ENCODE peak calls at places on chromosomes 1 and 21, in seven cellular contexts. One of them, this sample, is unnamed.

GRCh38 chr1:244968431-244968830 is 104.1 kb upstream of the HNRNPU start:
- DNase-seq in GM12891: no peak
- DNase-seq in SK-N-SH: no peak
- DNase-seq in K562: no peak
- DNase-seq in GM12878: no peak
- DNase-seq in HepG2: no peak
- DNase-seq in H1: no peak
- DNase-seq in this sample: no peak

GRCh38 chr1:47211796-47212269 is 20.2 kb downstream of the TAL1 start:
- DNase-seq in GM12891: no peak
- DNase-seq in SK-N-SH: no peak
- DNase-seq in K562: peak; percentile 69
- DNase-seq in GM12878: no peak
- DNase-seq in HepG2: no peak
- DNase-seq in H1: no peak
- DNase-seq in this sample: no peak

GRCh38 chr1:6512908-6513280 is 21.4 kb upstream of the PLEKHG5 start:
- DNase-seq in GM12891: no peak
- DNase-seq in SK-N-SH: no peak
- DNase-seq in K562: no peak
- DNase-seq in GM12878: no peak
- DNase-seq in HepG2: no peak
- DNase-seq in H1: no peak
- DNase-seq in this sample: no peak

GRCh38 chr1:156584813-156585212 is 5.3 kb downstream of the TTC24 start:
- DNase-seq in GM12891: no peak
- DNase-seq in SK-N-SH: peak; percentile 65
- DNase-seq in K562: peak; percentile 63
- DNase-seq in GM12878: no peak
- DNase-seq in HepG2: peak; percentile 28
- DNase-seq in H1: peak; percentile 81
- DNase-seq in this sample: no peak

GRCh38 chr1:198771562-198772153 is 132.8 kb downstream of the PTPRC start:
- DNase-seq in GM12891: peak; percentile 1
- DNase-seq in SK-N-SH: peak; percentile 32
- DNase-seq in K562: peak; percentile 21
- DNase-seq in GM12878: peak; percentile 20
- DNase-seq in HepG2: peak; percentile 7
- DNase-seq in H1: no peak
- DNase-seq in this sample: no peak

GRCh38 chr1:33256335-33256700 is at the start of gene ZNF362:
- DNase-seq in GM12891: peak; percentile 78
- DNase-seq in SK-N-SH: no peak
- DNase-seq in K562: peak; percentile 46
- DNase-seq in GM12878: no peak
- DNase-seq in HepG2: no peak
- DNase-seq in H1: peak; percentile 72
- DNase-seq in this sample: peak; percentile 68

GRCh38 chr1:67831850-67832513 is 1.3 kb downstream of the GNG12 start:
- DNase-seq in GM12891: no peak
- DNase-seq in SK-N-SH: peak; percentile 75
- DNase-seq in K562: peak; percentile 43
- DNase-seq in GM12878: no peak
- DNase-seq in HepG2: no peak
- DNase-seq in H1: no peak
- DNase-seq in this sample: no peak

GRCh38 chr1:113542221-113542701 is 151.9 kb downstream of the MAGI3 start:
- DNase-seq in GM12891: no peak
- DNase-seq in SK-N-SH: no peak
- DNase-seq in K562: no peak
- DNase-seq in GM12878: no peak
- DNase-seq in HepG2: no peak
- DNase-seq in H1: no peak
- DNase-seq in this sample: no peak

GRCh38 chr21:44365251-44365966 is 12.0 kb downstream of the TRPM2 start:
- DNase-seq in GM12891: no peak
- DNase-seq in SK-N-SH: peak; percentile 15
- DNase-seq in K562: no peak
- DNase-seq in GM12878: no peak
- DNase-seq in HepG2: no peak
- DNase-seq in H1: no peak
- DNase-seq in this sample: no peak

GRCh38 chr1:168135982-168136708 is 585 bp downstream of the GPR161 start:
- DNase-seq in GM12891: no peak
- DNase-seq in SK-N-SH: peak; percentile 77
- DNase-seq in K562: peak; percentile 27
- DNase-seq in GM12878: no peak
- DNase-seq in HepG2: no peak
- DNase-seq in H1: peak; percentile 72
- DNase-seq in this sample: peak; percentile 23

GRCh38 chr1:55079651-55080050 is 40.3 kb downstream of the PCSK9 start:
- DNase-seq in GM12891: no peak
- DNase-seq in SK-N-SH: no peak
- DNase-seq in K562: no peak
- DNase-seq in GM12878: no peak
- DNase-seq in HepG2: no peak
- DNase-seq in H1: no peak
- DNase-seq in this sample: no peak

GRCh38 chr1:198125995-198126758 is 30.6 kb upstream of the NEK7 start:
- DNase-seq in GM12891: no peak
- DNase-seq in SK-N-SH: no peak
- DNase-seq in K562: no peak
- DNase-seq in GM12878: no peak
- DNase-seq in HepG2: peak; percentile 25
- DNase-seq in H1: no peak
- DNase-seq in this sample: no peak

GRCh38 chr1:46643368-46643775 is 24.8 kb downstream of the ATPAF1 start:
- DNase-seq in GM12891: no peak
- DNase-seq in SK-N-SH: no peak
- DNase-seq in K562: no peak
- DNase-seq in GM12878: no peak
- DNase-seq in HepG2: peak; percentile 58
- DNase-seq in H1: no peak
- DNase-seq in this sample: no peak

GRCh38 chr1:227317541-227318002 is 720 bp downstream of the CDC42BPA start:
- DNase-seq in GM12891: peak; percentile 11
- DNase-seq in SK-N-SH: peak; percentile 76
- DNase-seq in K562: peak; percentile 68
- DNase-seq in GM12878: no peak
- DNase-seq in HepG2: peak; percentile 44
- DNase-seq in H1: peak; percentile 69
- DNase-seq in this sample: no peak

GRCh38 chr1:83511327-83511726 is 487.6 kb downstream of the TTLL7 start:
- DNase-seq in GM12891: no peak
- DNase-seq in SK-N-SH: no peak
- DNase-seq in K562: no peak
- DNase-seq in GM12878: no peak
- DNase-seq in HepG2: no peak
- DNase-seq in H1: no peak
- DNase-seq in this sample: no peak

GRCh38 chr1:230366504-230366915 is 59.6 kb downstream of the PGBD5 start:
- DNase-seq in GM12891: no peak
- DNase-seq in SK-N-SH: no peak
- DNase-seq in K562: no peak
- DNase-seq in GM12878: no peak
- DNase-seq in HepG2: no peak
- DNase-seq in H1: no peak
- DNase-seq in this sample: no peak

GRCh38 chr1:230370109-230370508 is 56.0 kb downstream of the PGBD5 start:
- DNase-seq in GM12891: no peak
- DNase-seq in SK-N-SH: no peak
- DNase-seq in K562: no peak
- DNase-seq in GM12878: no peak
- DNase-seq in HepG2: no peak
- DNase-seq in H1: no peak
- DNase-seq in this sample: no peak

GRCh38 chr1:230365723-230366307 is 60.3 kb downstream of the PGBD5 start:
- DNase-seq in GM12891: no peak
- DNase-seq in SK-N-SH: no peak
- DNase-seq in K562: no peak
- DNase-seq in GM12878: no peak
- DNase-seq in HepG2: peak; percentile 4
- DNase-seq in H1: no peak
- DNase-seq in this sample: no peak

GRCh38 chr1:230368871-230369270 is 57.3 kb downstream of the PGBD5 start:
- DNase-seq in GM12891: no peak
- DNase-seq in SK-N-SH: no peak
- DNase-seq in K562: no peak
- DNase-seq in GM12878: no peak
- DNase-seq in HepG2: no peak
- DNase-seq in H1: no peak
- DNase-seq in this sample: no peak

DNA sequence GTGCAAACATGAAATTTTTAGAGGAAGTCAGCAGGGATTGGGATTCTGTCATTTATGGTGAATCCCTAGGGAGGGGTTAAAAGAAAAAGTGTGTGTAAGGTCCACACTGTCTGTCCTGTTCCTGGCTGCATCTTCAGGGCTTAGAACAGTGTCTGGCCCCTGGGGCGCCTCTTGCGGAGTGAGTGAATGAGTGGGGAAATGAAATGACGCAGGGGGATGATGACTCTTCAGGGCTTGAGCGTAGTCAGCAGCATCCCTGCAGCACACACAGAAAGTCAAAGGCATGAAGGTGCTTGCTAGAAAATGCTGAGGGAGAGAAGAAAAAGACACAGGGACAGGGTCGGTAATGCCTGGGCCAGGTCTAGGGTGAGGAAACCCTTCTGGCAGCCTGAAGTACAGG is 57.8 kb downstream of the PGBD5 start:
- DNase-seq in GM12891: no peak
- DNase-seq in SK-N-SH: no peak
- DNase-seq in K562: no peak
- DNase-seq in GM12878: no peak
- DNase-seq in HepG2: no peak
- DNase-seq in H1: no peak
- DNase-seq in this sample: no peak
- TF ChIP-seq TAF1 in GM12891: no peak
- TF ChIP-seq TAF1 in SK-N-SH: no peak
- TF ChIP-seq TAF1 in K562: no peak
- TF ChIP-seq TAF1 in GM12878: no peak
- TF ChIP-seq TAF1 in HepG2: no peak
- TF ChIP-seq TAF1 in H1: no peak
- TF ChIP-seq TAF1 in this sample: no peak

GRCh38 chr1:53091841-53092645 is 30.0 kb downstream of the PODN start:
- DNase-seq in GM12891: no peak
- DNase-seq in SK-N-SH: no peak
- DNase-seq in K562: no peak
- DNase-seq in GM12878: no peak
- DNase-seq in HepG2: no peak
- DNase-seq in H1: no peak
- DNase-seq in this sample: no peak

GRCh38 chr1:53090227-53091147 is 28.5 kb downstream of the PODN start:
- DNase-seq in GM12891: no peak
- DNase-seq in SK-N-SH: no peak
- DNase-seq in K562: no peak
- DNase-seq in GM12878: no peak
- DNase-seq in HepG2: no peak
- DNase-seq in H1: no peak
- DNase-seq in this sample: no peak

GRCh38 chr1:53087332-53088285 is 25.6 kb downstream of the PODN start:
- DNase-seq in GM12891: no peak
- DNase-seq in SK-N-SH: peak; percentile 21
- DNase-seq in K562: no peak
- DNase-seq in GM12878: no peak
- DNase-seq in HepG2: peak; percentile 25
- DNase-seq in H1: no peak
- DNase-seq in this sample: no peak

GRCh38 chr1:53088616-53089300 is 26.7 kb downstream of the PODN start:
- DNase-seq in GM12891: no peak
- DNase-seq in SK-N-SH: peak; percentile 56
- DNase-seq in K562: no peak
- DNase-seq in GM12878: no peak
- DNase-seq in HepG2: no peak
- DNase-seq in H1: no peak
- DNase-seq in this sample: no peak

GRCh38 chr1:53089478-53090226 is 27.6 kb downstream of the PODN start:
- DNase-seq in GM12891: no peak
- DNase-seq in SK-N-SH: no peak
- DNase-seq in K562: no peak
- DNase-seq in GM12878: no peak
- DNase-seq in HepG2: peak; percentile 85
- DNase-seq in H1: no peak
- DNase-seq in this sample: no peak
- TF ChIP-seq POLR2AphosphoS5 in GM12891: no peak
- TF ChIP-seq POLR2AphosphoS5 in SK-N-SH: no peak
- TF ChIP-seq POLR2AphosphoS5 in K562: no peak
- TF ChIP-seq POLR2AphosphoS5 in GM12878: no peak
- TF ChIP-seq POLR2AphosphoS5 in HepG2: peak; percentile 62
- TF ChIP-seq POLR2AphosphoS5 in H1: no peak
- TF ChIP-seq POLR2AphosphoS5 in this sample: no peak

GRCh38 chr1:90732136-90732535 is 15.0 kb upstream of the BARHL2 start:
- DNase-seq in GM12891: no peak
- DNase-seq in SK-N-SH: no peak
- DNase-seq in K562: no peak
- DNase-seq in GM12878: no peak
- DNase-seq in HepG2: no peak
- DNase-seq in H1: no peak
- DNase-seq in this sample: no peak
- TF ChIP-seq TAF1 in GM12891: no peak
- TF ChIP-seq TAF1 in SK-N-SH: no peak
- TF ChIP-seq TAF1 in K562: no peak
- TF ChIP-seq TAF1 in GM12878: no peak
- TF ChIP-seq TAF1 in HepG2: no peak
- TF ChIP-seq TAF1 in H1: no peak
- TF ChIP-seq TAF1 in this sample: no peak

GRCh38 chr1:26971590-26971989 is 11.3 kb upstream of the KDF1 start:
- DNase-seq in GM12891: no peak
- DNase-seq in SK-N-SH: no peak
- DNase-seq in K562: no peak
- DNase-seq in GM12878: no peak
- DNase-seq in HepG2: no peak
- DNase-seq in H1: no peak
- DNase-seq in this sample: no peak

GRCh38 chr1:26972821-26973220 is 12.6 kb upstream of the KDF1 start:
- DNase-seq in GM12891: no peak
- DNase-seq in SK-N-SH: no peak
- DNase-seq in K562: no peak
- DNase-seq in GM12878: no peak
- DNase-seq in HepG2: no peak
- DNase-seq in H1: no peak
- DNase-seq in this sample: no peak

GRCh38 chr1:26972390-26972789 is 12.1 kb upstream of the KDF1 start:
- DNase-seq in GM12891: no peak
- DNase-seq in SK-N-SH: no peak
- DNase-seq in K562: no peak
- DNase-seq in GM12878: no peak
- DNase-seq in HepG2: no peak
- DNase-seq in H1: no peak
- DNase-seq in this sample: no peak

GRCh38 chr1:26965628-26966027 is 5.4 kb upstream of the KDF1 start:
- DNase-seq in GM12891: no peak
- DNase-seq in SK-N-SH: no peak
- DNase-seq in K562: no peak
- DNase-seq in GM12878: no peak
- DNase-seq in HepG2: no peak
- DNase-seq in H1: no peak
- DNase-seq in this sample: no peak

DNA sequence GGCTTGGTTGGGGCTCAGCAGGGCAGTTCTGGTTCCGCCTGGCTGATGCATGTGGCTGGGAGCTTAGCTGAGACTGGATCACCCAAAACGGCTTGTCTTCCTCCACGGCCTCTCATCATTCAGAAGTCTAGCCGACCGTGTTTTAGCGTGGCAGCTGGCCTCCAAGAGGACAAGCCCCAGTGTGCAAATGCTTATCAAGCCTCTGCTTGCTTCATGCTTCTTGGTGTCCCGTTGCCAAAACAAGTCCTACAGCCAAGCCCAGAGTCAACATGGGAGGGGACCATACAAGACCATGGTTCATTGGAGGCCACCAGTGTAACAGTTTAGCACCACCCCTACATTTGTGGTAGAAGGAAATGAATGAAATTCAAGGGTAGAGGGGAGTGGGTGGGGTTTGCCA is 10.5 kb upstream of the KDF1 start:
- DNase-seq in GM12891: no peak
- DNase-seq in SK-N-SH: no peak
- DNase-seq in K562: no peak
- DNase-seq in GM12878: no peak
- DNase-seq in HepG2: peak; percentile 82
- DNase-seq in H1: no peak
- DNase-seq in this sample: no peak
- TF ChIP-seq POLR2AphosphoS5 in GM12891: no peak
- TF ChIP-seq POLR2AphosphoS5 in SK-N-SH: no peak
- TF ChIP-seq POLR2AphosphoS5 in K562: no peak
- TF ChIP-seq POLR2AphosphoS5 in GM12878: no peak
- TF ChIP-seq POLR2AphosphoS5 in HepG2: no peak
- TF ChIP-seq POLR2AphosphoS5 in H1: no peak
- TF ChIP-seq POLR2AphosphoS5 in this sample: no peak